ENCODE peak calls at places on chromosome 20, in seven cellular contexts. A, P, X, O, N, K and B are unnamed samples.

GRCh38 chr20:62884556-62884955 is 22.9 kb upstream of the TCFL5 start:
- DNase-seq in A (no peak), P (no peak), O (no peak), X (no peak), K (no peak), N (no peak), B (no peak)

GRCh38 chr20:1894471-1894950 is 696 bp upstream of the SIRPA start:
- DNase-seq in N (peak; percentile 59), X (peak; percentile 71), O (peak; percentile 39), A (no peak), K (no peak), P (peak; percentile 59), B (no peak)

GRCh38 chr20:48069626-48070025 is 284.3 kb upstream of the SULF2 start:
- DNase-seq in K (no peak), A (no peak), O (no peak), N (no peak), P (no peak), X (no peak), B (no peak)

GRCh38 chr20:63518351-63518861 is 2.2 kb upstream of the PPDPF start:
- DNase-seq in P (no peak), K (no peak), A (no peak), N (no peak), O (no peak), X (no peak), B (no peak)

GRCh38 chr20:58852559-58853271 is at the start of gene GNAS:
- DNase-seq in N (peak; percentile 42), P (peak; percentile 60), X (peak; percentile 56), O (no peak), A (peak; percentile 35), K (peak; percentile 55), B (no peak)

GRCh38 chr20:418858-419365 is 10.8 kb downstream of the RBCK1 start:
- DNase-seq in X (no peak), A (no peak), N (no peak), O (no peak), K (no peak), P (no peak), B (no peak)

GRCh38 chr20:11333634-11334033 is 584.1 kb upstream of the BTBD3 start:
- DNase-seq in K (no peak), P (no peak), N (no peak), X (no peak), O (no peak), A (no peak), B (no peak)

GRCh38 chr20:33132858-33133615 is 34.9 kb upstream of the BPIFA2 start:
- DNase-seq in N (no peak), K (no peak), X (no peak), O (no peak), P (no peak), A (no peak), B (no peak)

GRCh38 chr20:15236812-15237211 is 899.4 kb upstream of the FLRT3 start:
- DNase-seq in X (peak; percentile 23), K (no peak), O (peak; percentile 62), N (no peak), A (no peak), P (peak; percentile 5), B (no peak)

GRCh38 chr20:39358052-39358451 is 395.9 kb downstream of the DHX35 start:
- DNase-seq in A (no peak), X (no peak), N (no peak), O (peak; percentile 42), K (peak; percentile 9), P (no peak), B (no peak)

GRCh38 chr20:53736122-53736756 is 142.6 kb upstream of the ZNF217 start:
- DNase-seq in X (peak; percentile 67), N (no peak), P (no peak), O (no peak), A (no peak), K (no peak), B (no peak)

GRCh38 chr20:63687419-63688233 is 8.8 kb upstream of the TNFRSF6B start:
- DNase-seq in N (no peak), X (no peak), P (no peak), O (no peak), K (no peak), A (no peak), B (no peak)

GRCh38 chr20:23143098-23143497 is 57.0 kb upstream of the CD93 start:
- DNase-seq in X (peak; percentile 84), P (peak; percentile 85), O (peak; percentile 77), A (peak; percentile 85), K (peak; percentile 82), N (no peak), B (no peak)

GRCh38 chr20:24820345-24820744 is 128.7 kb upstream of the CST7 start:
- DNase-seq in X (no peak), P (no peak), K (no peak), O (no peak), A (no peak), N (no peak), B (no peak)
- H3K4me1 ChIP-seq in X (no peaks in the 10 kb centered on the region), P (no peaks in the 10 kb centered on the region), K (no peaks in the 10 kb centered on the region), O (no peaks in the 10 kb centered on the region), A (no peaks in the 10 kb centered on the region), N (no peaks in the 10 kb centered on the region), B (no peaks in the 10 kb centered on the region)

GRCh38 chr20:44513871-44514270 is 8.0 kb downstream of the SERINC3 start:
- DNase-seq in P (no peak), K (no peak), A (no peak), X (no peak), O (no peak), N (no peak), B (no peak)
- H3K36me3 ChIP-seq in P (peaks cover 32% of the 10 kb centered on the region), K (peaks cover 49% of the 10 kb centered on the region), A (peaks cover 39% of the 10 kb centered on the region), X (peaks cover 5% of the 10 kb centered on the region), O (peaks cover 50% of the 10 kb centered on the region), N (peaks cover 12% of the 10 kb centered on the region), B (peaks cover 28% of the 10 kb centered on the region)

GRCh38 chr20:50516935-50517816 is 7.0 kb downstream of the PTPN1 start:
- DNase-seq in K (no peak), A (no peak), P (no peak), N (no peak), X (no peak), O (no peak), B (no peak)
- H3K4me3 ChIP-seq in K (peak overlapping the region; percentile 10), A (no peak overlapping the region), P (no peak overlapping the region), N (no peak overlapping the region), X (no peak overlapping the region), O (no peak overlapping the region), B (peak overlapping the region; percentile 41)

GRCh38 chr20:45368221-45368980 is 5.4 kb downstream of the SYS1 start:
- DNase-seq in A (no peak), K (no peak), P (no peak), O (no peak), X (no peak), N (no peak), B (peak; percentile 15)

GRCh38 chr20:45365444-45365970 is 2.6 kb downstream of the SYS1 start:
- DNase-seq in X (no peak), A (no peak), O (no peak), N (no peak), P (no peak), K (no peak), B (no peak)

GRCh38 chr20:45367126-45367525 is 4.2 kb downstream of the SYS1 start:
- DNase-seq in K (no peak), X (no peak), O (no peak), P (no peak), A (no peak), N (no peak), B (no peak)

GRCh38 chr20:45366631-45367030 is 3.7 kb downstream of the SYS1 start:
- DNase-seq in O (no peak), A (no peak), K (no peak), X (no peak), P (no peak), N (no peak), B (no peak)

DNA sequence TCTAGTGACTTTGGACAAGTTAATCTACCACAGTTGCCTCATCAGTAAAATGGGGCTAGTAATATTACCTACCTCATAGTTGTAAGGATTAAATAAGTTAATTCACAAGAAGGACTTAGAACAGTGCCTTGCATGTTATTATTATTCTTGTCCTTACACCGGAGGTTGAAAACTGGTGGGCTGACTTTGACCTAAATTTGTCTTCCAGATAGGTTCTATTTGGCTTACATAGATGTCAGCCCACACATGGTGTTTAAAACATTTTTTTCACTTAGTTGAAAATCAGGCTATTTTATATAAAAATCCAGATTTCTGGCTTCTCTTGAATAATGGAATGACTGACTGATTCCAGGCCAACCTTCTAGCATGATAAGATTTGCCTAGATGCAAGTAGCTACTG is 3.2 kb downstream of the SYS1 start:
- DNase-seq in O (no peak), A (no peak), N (no peak), P (no peak), K (no peak), X (no peak), B (no peak)
- H3K4me1 ChIP-seq in O (peaks cover 26% of the 10 kb centered on the region), A (peaks cover 11% of the 10 kb centered on the region), N (no peaks in the 10 kb centered on the region), P (peaks cover 3% of the 10 kb centered on the region), K (peaks cover 16% of the 10 kb centered on the region), X (peaks cover 2% of the 10 kb centered on the region), B (peaks cover 53% of the 10 kb centered on the region)

GRCh38 chr20:46074006-46074405 is 15.8 kb downstream of the NCOA5 start:
- DNase-seq in X (no peak), A (no peak), O (no peak), P (no peak), K (no peak), N (no peak), B (no peak)
- H3K36me3 ChIP-seq in X (peaks cover 4% of the 10 kb centered on the region), A (peaks cover 38% of the 10 kb centered on the region), O (peaks cover 73% of the 10 kb centered on the region), P (peaks cover 29% of the 10 kb centered on the region), K (peaks cover 55% of the 10 kb centered on the region), N (peaks cover 3% of the 10 kb centered on the region), B (peaks cover 26% of the 10 kb centered on the region)

DNA sequence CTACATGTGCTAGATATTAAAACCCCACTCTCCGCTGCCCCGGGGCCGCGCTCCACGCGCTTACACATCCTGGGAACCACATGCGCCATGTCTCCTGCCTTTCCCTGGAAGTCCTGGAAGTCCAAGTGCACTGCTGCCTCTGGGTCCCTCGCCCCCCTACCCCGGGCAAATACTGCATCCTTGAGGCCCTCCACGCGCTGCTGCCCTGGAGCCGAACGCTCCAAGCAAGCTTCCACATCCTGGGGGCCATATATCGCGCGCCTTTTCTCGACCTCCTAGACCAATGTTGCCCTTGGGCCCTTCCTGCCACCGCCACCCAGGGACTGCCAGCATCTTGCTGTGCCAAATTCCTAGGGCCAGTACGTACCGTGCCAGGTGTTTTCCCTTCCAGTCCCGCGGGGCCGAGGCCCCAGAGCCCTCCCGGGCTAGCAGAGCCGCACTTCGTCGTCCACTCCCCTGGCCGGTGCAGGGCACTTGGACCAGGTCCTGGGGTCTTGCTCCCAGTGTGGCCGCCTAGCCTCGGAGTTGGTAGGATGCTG is 779 bp upstream of the KCNG1 start:
- DNase-seq in O (no peak), A (no peak), X (no peak), K (no peak), N (no peak), P (no peak), B (no peak)
- H3K4me3 ChIP-seq in O (no peak overlapping the region), A (no peak overlapping the region), X (no peak overlapping the region), K (peak overlapping the region; percentile 55), N (peak overlapping the region; percentile 40), P (peak overlapping the region; percentile 76), B (no peak overlapping the region)

GRCh38 chr20:24650091-24650490 is 180.7 kb downstream of the SYNDIG1 start:
- DNase-seq in O (no peak), X (peak; percentile 67), K (no peak), P (peak; percentile 89), A (no peak), N (peak; percentile 43), B (no peak)

GRCh38 chr20:24647713-24648112 is 178.3 kb downstream of the SYNDIG1 start:
- DNase-seq in X (no peak), K (no peak), P (no peak), N (no peak), O (no peak), A (no peak), B (no peak)

GRCh38 chr20:24648481-24648880 is 179.1 kb downstream of the SYNDIG1 start:
- DNase-seq in X (peak; percentile 32), N (no peak), P (no peak), A (no peak), O (no peak), K (no peak), B (no peak)

GRCh38 chr20:24651171-24651972 is 181.9 kb downstream of the SYNDIG1 start:
- DNase-seq in N (no peak), O (no peak), A (no peak), X (peak; percentile 94), P (peak; percentile 97), K (no peak), B (no peak)

GRCh38 chr20:24648919-24649318 is 179.5 kb downstream of the SYNDIG1 start:
- DNase-seq in N (no peak), A (no peak), P (no peak), O (no peak), K (no peak), X (no peak), B (no peak)
- H3K4me1 ChIP-seq in N (no peaks in the 10 kb centered on the region), A (no peaks in the 10 kb centered on the region), P (peaks cover 22% of the 10 kb centered on the region), O (peaks cover 10% of the 10 kb centered on the region), K (no peaks in the 10 kb centered on the region), X (peaks cover 23% of the 10 kb centered on the region), B (no peaks in the 10 kb centered on the region)